ENCODE peak calls at places on chromosomes 16 and 17, in six cellular contexts. Z is dorsolateral prefrontal cortex; P is breast epithelium; B is mammary epithelial cell; H is effector memory CD4-positive, alpha-beta T cell; S is ascending aorta. T is an unnamed sample.

GRCh38 chr17:48181653-48182052 is 74.1 kb downstream of the SNX11 start:
- DNase-seq in Z (no peak), S (no peak), P (no peak), B (no peak), H (no peak), T (peak; percentile 6)

GRCh38 chr17:8188408-8188839 is 1.6 kb downstream of the BORCS6 start:
- DNase-seq in H (peak; percentile 10), B (no peak), P (no peak), Z (no peak), S (no peak), T (no peak)

GRCh38 chr17:59754547-59754946 is 47.1 kb downstream of the VMP1 start:
- DNase-seq in H (peak; percentile 16), P (no peak), B (peak; percentile 96), Z (no peak), S (no peak), T (peak; percentile 91)

GRCh38 chr17:75504347-75505151 is 10.8 kb downstream of the CASKIN2 start:
- DNase-seq in S (no peak), P (no peak), B (peak; percentile 13), H (no peak), Z (no peak), T (no peak)

GRCh38 chr17:8707232-8707590 is 37.4 kb downstream of the CCDC42 start:
- DNase-seq in Z (no peak), B (no peak), S (peak; percentile 52), H (no peak), P (no peak), T (no peak)

GRCh38 chr16:16084874-16085273 is 135.5 kb downstream of the ABCC1 start:
- DNase-seq in S (no peak), H (no peak), B (no peak), P (no peak), Z (no peak), T (no peak)

GRCh38 chr17:46851029-46851741 is at the start of gene WNT9B:
- DNase-seq in Z (no peak), P (no peak), B (peak; percentile 23), S (no peak), H (no peak), T (no peak)

GRCh38 chr16:1772362-1772907 is at the start of gene EME2:
- DNase-seq in S (no peak), B (peak; percentile 55), H (peak; percentile 36), P (no peak), Z (no peak), T (no peak)

GRCh38 chr16:66361604-66362135 is 4.8 kb upstream of the CDH5 start:
- DNase-seq in P (no peak), S (no peak), H (no peak), Z (no peak), B (no peak), T (no peak)

GRCh38 chr17:1168537-1169234 is 11.1 kb downstream of the ABR start:
- DNase-seq in Z (peak; percentile 54), H (no peak), S (no peak), B (no peak), P (no peak), T (no peak)

GRCh38 chr17:82300707-82301270 is 16.6 kb downstream of the CD7 start:
- DNase-seq in Z (peak; percentile 37), H (no peak), S (peak; percentile 81), P (peak; percentile 67), B (peak; percentile 65), T (no peak)

GRCh38 chr17:40069751-40070643 is 7.2 kb downstream of the THRA start:
- DNase-seq in B (peak; percentile 24), P (no peak), Z (no peak), S (no peak), H (peak; percentile 28), T (peak; percentile 39)

GRCh38 chr17:41324180-41325075 is 8.9 kb upstream of the KRTAP17-1 start:
- DNase-seq in Z (no peak), H (no peak), P (peak; percentile 66), S (no peak), B (peak; percentile 63), T (no peak)

GRCh38 chr16:68902376-68903345 is 59.3 kb downstream of the TANGO6 start:
- DNase-seq in H (no peak), Z (no peak), B (peak; percentile 66), P (peak; percentile 31), S (no peak), T (peak; percentile 51)

GRCh38 chr16:53043986-53044571 is 8.6 kb downstream of the CHD9NB start:
- DNase-seq in S (no peak), Z (no peak), P (peak; percentile 64), B (peak; percentile 43), H (no peak), T (no peak)

GRCh38 chr17:32912218-32912897 is 15.6 kb upstream of the TMEM98 start:
- DNase-seq in P (peak; percentile 68), Z (no peak), B (no peak), H (no peak), S (peak; percentile 84), T (peak; percentile 73)

GRCh38 chr17:56690441-56691291 is 97.2 kb downstream of the NOG start:
- DNase-seq in B (no peak), H (no peak), Z (no peak), P (peak; percentile 51), S (no peak), T (no peak)

GRCh38 chr16:72740346-72740745 is 307.6 kb downstream of the ZFHX3 start:
- DNase-seq in Z (no peak), B (no peak), P (no peak), S (no peak), H (no peak), T (peak; percentile 20)

GRCh38 chr17:9643611-9644010 is 1.7 kb upstream of the USP43 start:
- DNase-seq in S (no peak), B (no peak), H (no peak), Z (no peak), P (no peak), T (no peak)

GRCh38 chr16:82146957-82147356 is 23.1 kb downstream of the MPHOSPH6 start:
- DNase-seq in Z (peak; percentile 35), S (no peak), B (no peak), P (no peak), H (no peak), T (no peak)

GRCh38 chr16:75377971-75378386 is 55.3 kb downstream of the CFDP1 start:
- DNase-seq in S (no peak), Z (no peak), P (peak; percentile 28), B (peak; percentile 98), H (no peak), T (peak; percentile 98)

GRCh38 chr16:11049396-11050059 is 105.2 kb downstream of the CLEC16A start:
- DNase-seq in H (no peak), Z (no peak), S (peak; percentile 37), B (no peak), P (no peak), T (no peak)

GRCh38 chr17:44002141-44002848 is 2.1 kb upstream of the NAGS start:
- DNase-seq in B (peak; percentile 78), S (no peak), H (no peak), Z (no peak), P (no peak), T (peak; percentile 57)
- H3K4me3 ChIP-seq in B (no peak overlapping the region), S (no peak overlapping the region), H (no peak overlapping the region), Z (no peak overlapping the region), P (no peak overlapping the region), T (no peak overlapping the region)

GRCh38 chr17:55409030-55409800 is 12.4 kb downstream of the MMD start:
- DNase-seq in H (no peak), S (no peak), B (no peak), P (no peak), Z (no peak), T (no peak)
- H3K27ac ChIP-seq in H (no peak overlapping the region), S (no peak overlapping the region), B (no peak overlapping the region), P (no peak overlapping the region), Z (no peak overlapping the region), T (no peak overlapping the region)

DNA sequence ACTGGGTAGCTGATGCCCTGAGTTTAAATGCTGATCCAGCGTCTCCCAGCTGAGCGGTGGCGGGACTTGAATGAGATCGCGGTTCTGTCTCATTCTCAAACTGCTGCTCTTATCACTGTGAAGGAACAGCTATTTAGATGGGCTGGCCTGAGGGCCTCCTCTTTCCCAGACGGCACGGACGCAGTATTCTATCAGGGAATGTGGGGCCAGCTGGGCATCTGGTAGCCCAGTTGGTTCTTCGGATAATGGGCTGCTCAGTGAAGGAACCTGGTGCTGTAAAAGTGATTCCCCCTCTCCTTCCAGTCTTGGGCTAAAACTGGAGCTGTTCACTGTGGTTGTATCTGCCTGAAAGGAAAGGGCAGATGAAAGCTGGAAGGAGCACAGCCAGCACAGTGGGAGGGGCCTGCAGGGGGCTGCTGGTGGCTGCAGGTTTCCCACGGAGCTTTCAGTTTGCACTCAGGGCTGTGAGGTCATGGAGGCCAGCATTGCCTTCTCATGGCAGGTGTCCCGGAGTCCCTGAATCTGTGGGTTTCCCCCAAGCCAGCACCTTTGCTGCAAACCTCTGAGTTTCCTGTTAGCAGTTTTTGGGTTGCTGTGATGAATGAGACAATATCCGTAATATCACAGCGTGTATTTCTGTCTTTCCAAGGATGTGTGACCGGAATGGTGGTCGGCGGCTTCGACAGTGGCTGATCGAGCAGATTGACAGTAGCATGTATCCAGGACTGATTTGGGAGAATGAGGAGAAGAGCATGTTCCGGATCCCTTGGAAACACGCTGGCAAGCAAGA is 3.6 kb downstream of the IRF8 start:
- DNase-seq in B (no peak), H (peak; percentile 17), Z (no peak), P (no peak), S (no peak), T (no peak)
- H3K4me3 ChIP-seq in B (no peak overlapping the region), H (peak overlapping the region; percentile 32), Z (no peak overlapping the region), P (no peak overlapping the region), S (no peak overlapping the region), T (no peak overlapping the region)

GRCh38 chr16:84883301-84883700 is 63.5 kb downstream of the CRISPLD2 start:
- DNase-seq in P (no peak), S (no peak), B (peak; percentile 34), H (no peak), Z (no peak), T (no peak)

GRCh38 chr16:84878770-84879169 is 59.0 kb downstream of the CRISPLD2 start:
- DNase-seq in S (no peak), B (no peak), P (no peak), Z (no peak), H (no peak), T (no peak)

GRCh38 chr16:84881702-84882521 is 62.1 kb downstream of the CRISPLD2 start:
- DNase-seq in H (no peak), P (no peak), Z (no peak), B (peak; percentile 53), S (no peak), T (peak; percentile 90)

GRCh38 chr16:84876873-84877606 is 57.3 kb downstream of the CRISPLD2 start:
- DNase-seq in B (no peak), S (no peak), Z (no peak), H (no peak), P (no peak), T (no peak)

DNA sequence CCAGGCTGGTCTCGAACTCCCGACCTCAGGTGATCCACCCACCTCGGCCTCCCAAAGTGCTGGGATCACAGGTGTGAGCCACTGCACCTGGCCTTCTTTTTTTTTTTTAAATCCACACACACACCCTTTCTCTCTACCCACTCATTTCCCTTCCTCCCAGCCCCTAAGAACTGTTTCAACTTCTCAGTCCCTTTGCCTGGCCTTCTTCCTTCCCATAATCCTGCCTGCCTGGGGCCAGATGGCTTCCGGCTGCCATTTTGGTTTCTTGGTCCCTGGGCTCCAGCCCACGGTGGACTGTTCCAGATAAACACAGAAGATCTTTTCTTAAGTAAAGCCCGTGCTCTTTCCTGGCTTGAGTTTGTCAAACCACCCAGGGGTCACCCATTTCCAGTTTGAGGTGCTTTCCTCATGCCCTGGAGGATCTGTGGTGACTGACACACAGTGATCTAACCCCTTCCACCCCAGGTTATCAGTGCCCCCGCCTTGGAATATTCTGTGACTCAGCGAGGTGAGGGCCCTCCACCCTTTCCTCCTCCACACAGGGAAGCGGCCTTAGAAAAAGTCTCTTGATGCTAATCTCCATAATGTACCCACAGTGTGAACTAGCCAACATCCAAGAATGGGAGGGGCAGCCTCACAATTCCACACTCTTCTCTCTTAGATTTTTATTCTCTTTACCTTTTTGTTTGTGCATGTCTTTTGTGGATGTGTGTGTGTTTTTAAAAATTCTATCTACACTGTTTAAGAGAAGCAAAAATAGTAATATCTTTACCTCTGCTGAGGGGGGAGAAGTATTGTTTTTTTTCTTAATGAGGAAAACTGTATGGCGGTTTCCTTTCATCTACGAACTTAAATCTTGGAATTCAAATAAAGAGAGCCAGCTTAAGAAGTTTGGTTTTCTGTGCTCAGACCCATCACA is 60.0 kb downstream of the CRISPLD2 start:
- DNase-seq in P (no peak), B (peak; percentile 78), S (no peak), Z (no peak), H (no peak), T (no peak)
- H3K27ac ChIP-seq in P (no peak overlapping the region), B (no peak overlapping the region), S (no peak overlapping the region), Z (no peak overlapping the region), H (no peak overlapping the region), T (no peak overlapping the region)

T was measured in brain microvascular endothelial cell.